ENCODE peak calls at places on chromosomes 6 and 20, in five cellular contexts. One of them, this sample, is unnamed.

GRCh38 chr6:110875548-110876169 is 1.1 kb downstream of the AMD1 start:
- DNase-seq in HCT116: no peak
- DNase-seq in HepG2: no peak
- DNase-seq in GM12878: no peak
- DNase-seq in WTC11: peak
- DNase-seq in this sample: peak

GRCh38 chr6:89999154-89999553 is 104.9 kb downstream of the GJA10 start:
- DNase-seq in GM12878: no peak
- DNase-seq in HepG2: no peak
- DNase-seq in HCT116: peak
- DNase-seq in WTC11: no peak
- DNase-seq in this sample: no peak

GRCh38 chr6:52243282-52243893 is 912 bp downstream of the IL17F start:
- DNase-seq in HepG2: no peak
- DNase-seq in GM12878: no peak
- DNase-seq in WTC11: no peak
- DNase-seq in HCT116: no peak
- DNase-seq in this sample: no peak

GRCh38 chr6:6841571-6841970 is 253.1 kb downstream of the LY86 start:
- DNase-seq in HCT116: no peak
- DNase-seq in GM12878: no peak
- DNase-seq in HepG2: no peak
- DNase-seq in WTC11: no peak
- DNase-seq in this sample: no peak

GRCh38 chr6:53517021-53517420 is 27.9 kb downstream of the GCLC start:
- DNase-seq in WTC11: no peak
- DNase-seq in HCT116: no peak
- DNase-seq in GM12878: no peak
- DNase-seq in HepG2: peak
- DNase-seq in this sample: no peak

GRCh38 chr20:34945315-34946077 is 10.1 kb downstream of the GSS start:
- DNase-seq in WTC11: no peak
- DNase-seq in HepG2: no peak
- DNase-seq in GM12878: no peak
- DNase-seq in HCT116: no peak
- DNase-seq in this sample: no peak

GRCh38 chr20:57513199-57513598 is 11.7 kb downstream of the CTCFL start:
- DNase-seq in GM12878: no peak
- DNase-seq in WTC11: no peak
- DNase-seq in HepG2: no peak
- DNase-seq in HCT116: no peak
- DNase-seq in this sample: no peak

GRCh38 chr6:81950877-81951276 is 198.4 kb upstream of the TENT5A start:
- DNase-seq in HCT116: peak
- DNase-seq in GM12878: peak
- DNase-seq in WTC11: no peak
- DNase-seq in HepG2: no peak
- DNase-seq in this sample: no peak

GRCh38 chr20:33635341-33635740 is 26.8 kb upstream of the C20orf144 start:
- DNase-seq in HCT116: no peak
- DNase-seq in GM12878: no peak
- DNase-seq in WTC11: no peak
- DNase-seq in HepG2: no peak
- DNase-seq in this sample: no peak

GRCh38 chr6:149871182-149871581 is 7.0 kb upstream of the LRP11 start:
- DNase-seq in GM12878: no peak
- DNase-seq in WTC11: no peak
- DNase-seq in HCT116: no peak
- DNase-seq in HepG2: no peak
- DNase-seq in this sample: no peak

GRCh38 chr6:111566873-111567517 is 38.7 kb downstream of the TRAF3IP2 start:
- DNase-seq in HCT116: no peak
- DNase-seq in WTC11: no peak
- DNase-seq in GM12878: no peak
- DNase-seq in HepG2: no peak
- DNase-seq in this sample: no peak

GRCh38 chr6:70668499-70668812 is 773 bp downstream of the SMAP1 start:
- DNase-seq in HCT116: peak
- DNase-seq in WTC11: no peak
- DNase-seq in HepG2: no peak
- DNase-seq in GM12878: no peak
- DNase-seq in this sample: no peak

GRCh38 chr6:27426045-27426620 is 37.6 kb downstream of the ZNF391 start:
- DNase-seq in HepG2: no peak
- DNase-seq in GM12878: no peak
- DNase-seq in HCT116: no peak
- DNase-seq in WTC11: no peak
- DNase-seq in this sample: no peak

GRCh38 chr6:134795001-134795400 is 154.9 kb downstream of the ALDH8A1 start:
- DNase-seq in GM12878: no peak
- DNase-seq in HCT116: no peak
- DNase-seq in HepG2: no peak
- DNase-seq in WTC11: peak
- DNase-seq in this sample: no peak

GRCh38 chr20:3732327-3733118 is at the start of gene HSPA12B:
- DNase-seq in HCT116: no peak
- DNase-seq in HepG2: no peak
- DNase-seq in GM12878: no peak
- DNase-seq in WTC11: peak
- DNase-seq in this sample: no peak

GRCh38 chr6:118228856-118229255 is 319.2 kb upstream of the PLN start:
- DNase-seq in WTC11: no peak
- DNase-seq in GM12878: no peak
- DNase-seq in HCT116: no peak
- DNase-seq in HepG2: no peak
- DNase-seq in this sample: no peak

GRCh38 chr20:36399969-36400545 is 93.9 kb downstream of the DLGAP4 start:
- DNase-seq in WTC11: no peak
- DNase-seq in GM12878: no peak
- DNase-seq in HCT116: no peak
- DNase-seq in HepG2: no peak
- DNase-seq in this sample: no peak

GRCh38 chr6:170048615-170049256 is 242.1 kb downstream of the DLL1 start:
- DNase-seq in HepG2: no peak
- DNase-seq in GM12878: no peak
- DNase-seq in HCT116: no peak
- DNase-seq in WTC11: no peak
- DNase-seq in this sample: no peak

GRCh38 chr6:89828988-89829590 is 591 bp upstream of the CASP8AP2 start:
- DNase-seq in HCT116: no peak
- DNase-seq in WTC11: no peak
- DNase-seq in HepG2: no peak
- DNase-seq in GM12878: no peak
- DNase-seq in this sample: no peak

GRCh38 chr6:150907385-150907784 is 41.9 kb downstream of the MTHFD1L start:
- DNase-seq in HCT116: no peak
- DNase-seq in HepG2: no peak
- DNase-seq in WTC11: no peak
- DNase-seq in GM12878: no peak
- DNase-seq in this sample: no peak

GRCh38 chr20:37903317-37904007 is 535 bp downstream of the VSTM2L start:
- DNase-seq in WTC11: peak
- DNase-seq in GM12878: no peak
- DNase-seq in HepG2: no peak
- DNase-seq in HCT116: no peak
- DNase-seq in this sample: peak

GRCh38 chr6:166656269-166657206 is 29.5 kb upstream of the RPS6KA2 start:
- DNase-seq in WTC11: peak
- DNase-seq in HCT116: no peak
- DNase-seq in HepG2: peak
- DNase-seq in GM12878: no peak
- DNase-seq in this sample: no peak

GRCh38 chr20:34580588-34580940 is 22.0 kb downstream of the MAP1LC3A start:
- DNase-seq in GM12878: no peak
- DNase-seq in HCT116: no peak
- DNase-seq in WTC11: no peak
- DNase-seq in HepG2: no peak
- DNase-seq in this sample: no peak

GRCh38 chr20:38272961-38273360 is 12.4 kb upstream of the KIAA1755 start:
- DNase-seq in HepG2: no peak
- DNase-seq in WTC11: no peak
- DNase-seq in GM12878: no peak
- DNase-seq in HCT116: no peak
- DNase-seq in this sample: no peak

GRCh38 chr6:10250655-10251220 is 164.1 kb downstream of the TFAP2A start:
- DNase-seq in WTC11: no peak
- DNase-seq in HCT116: no peak
- DNase-seq in HepG2: no peak
- DNase-seq in GM12878: no peak
- DNase-seq in this sample: no peak

GRCh38 chr20:63863021-63863797 is 1.9 kb upstream of the TPD52L2 start:
- DNase-seq in HepG2: peak
- DNase-seq in GM12878: no peak
- DNase-seq in HCT116: no peak
- DNase-seq in WTC11: no peak
- DNase-seq in this sample: no peak

GRCh38 chr6:87700729-87701675 is 1.0 kb downstream of the AKIRIN2 start:
- DNase-seq in HepG2: peak
- DNase-seq in WTC11: no peak
- DNase-seq in GM12878: peak
- DNase-seq in HCT116: no peak
- DNase-seq in this sample: no peak

GRCh38 chr20:36462440-36463211 is 78.7 kb upstream of the MYL9 start:
- DNase-seq in GM12878: no peak
- DNase-seq in WTC11: no peak
- DNase-seq in HepG2: no peak
- DNase-seq in HCT116: no peak
- DNase-seq in this sample: no peak

GRCh38 chr6:11535801-11536230 is 1.7 kb upstream of the TMEM170B start:
- DNase-seq in WTC11: no peak
- DNase-seq in HCT116: no peak
- DNase-seq in GM12878: no peak
- DNase-seq in HepG2: peak
- DNase-seq in this sample: no peak

GRCh38 chr6:52514514-52514913 is 62.3 kb downstream of the TRAM2 start:
- DNase-seq in GM12878: no peak
- DNase-seq in WTC11: no peak
- DNase-seq in HCT116: peak
- DNase-seq in HepG2: no peak
- DNase-seq in this sample: no peak

GRCh38 chr20:37567331-37567665 is 39.6 kb upstream of the BLCAP start:
- DNase-seq in GM12878: no peak
- DNase-seq in WTC11: no peak
- DNase-seq in HCT116: no peak
- DNase-seq in HepG2: no peak
- DNase-seq in this sample: no peak

GRCh38 chr20:23150304-23151007 is 64.3 kb upstream of the CD93 start:
- DNase-seq in HCT116: no peak
- DNase-seq in WTC11: no peak
- DNase-seq in HepG2: no peak
- DNase-seq in GM12878: no peak
- DNase-seq in this sample: peak
- TF ChIP-seq ATF3 in HCT116: no peak
- TF ChIP-seq ATF3 in WTC11: no peak
- TF ChIP-seq ATF3 in HepG2: no peak
- TF ChIP-seq ATF3 in GM12878: no peak
- TF ChIP-seq ATF3 in this sample: no peak

GRCh38 chr20:8721098-8721497 is 347.8 kb upstream of the PLCB4 start:
- DNase-seq in HCT116: peak
- DNase-seq in HepG2: peak
- DNase-seq in WTC11: peak
- DNase-seq in GM12878: peak
- DNase-seq in this sample: no peak
- TF ChIP-seq ATF3 in HCT116: no peak
- TF ChIP-seq ATF3 in HepG2: no peak
- TF ChIP-seq ATF3 in WTC11: no peak
- TF ChIP-seq ATF3 in GM12878: no peak
- TF ChIP-seq ATF3 in this sample: no peak

DNA sequence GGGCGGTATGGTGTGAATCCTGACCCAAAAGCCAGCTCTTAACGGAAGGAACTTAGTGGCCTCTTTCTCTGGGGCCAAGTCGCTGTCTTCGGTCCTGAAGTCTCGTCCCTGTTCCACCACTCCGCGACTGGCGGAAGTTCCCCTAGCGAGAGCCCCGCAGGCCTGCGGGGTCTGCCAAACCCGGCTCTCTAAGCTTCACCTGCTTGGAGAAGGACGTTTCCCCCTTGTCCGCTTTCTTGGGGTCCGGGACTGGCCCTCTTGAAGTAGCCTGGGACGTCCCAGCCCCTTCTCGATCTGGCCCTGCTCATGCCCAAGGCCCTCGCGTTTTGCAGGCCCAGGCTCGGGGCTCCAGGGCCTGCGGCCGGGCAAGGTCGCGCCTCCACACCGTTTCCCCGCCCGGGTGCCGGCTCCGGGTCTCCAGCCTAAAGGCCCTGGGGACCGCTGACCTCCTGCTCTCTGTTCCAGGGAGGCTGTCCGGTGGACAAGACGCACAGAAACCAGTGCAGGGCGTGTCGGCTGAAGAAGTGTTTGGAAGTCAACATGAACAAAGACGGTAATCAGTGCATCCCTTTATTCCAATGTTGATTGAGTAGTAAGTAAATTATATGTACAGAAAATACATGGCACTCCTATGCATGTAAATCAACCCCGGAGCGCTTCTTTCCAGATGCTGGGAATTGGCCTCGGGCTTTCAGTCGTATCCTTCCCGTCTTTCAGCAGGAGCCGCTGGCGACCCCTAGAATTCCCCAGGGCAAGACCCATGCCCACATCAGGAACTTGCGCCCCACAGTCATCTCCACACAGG is 8.8 kb downstream of the NR2E1 start:
- DNase-seq in GM12878: no peak
- DNase-seq in HCT116: no peak
- DNase-seq in WTC11: peak
- DNase-seq in HepG2: no peak
- DNase-seq in this sample: peak
- TF ChIP-seq ATF3 in GM12878: no peak
- TF ChIP-seq ATF3 in HCT116: no peak
- TF ChIP-seq ATF3 in WTC11: no peak
- TF ChIP-seq ATF3 in HepG2: no peak
- TF ChIP-seq ATF3 in this sample: no peak

DNA sequence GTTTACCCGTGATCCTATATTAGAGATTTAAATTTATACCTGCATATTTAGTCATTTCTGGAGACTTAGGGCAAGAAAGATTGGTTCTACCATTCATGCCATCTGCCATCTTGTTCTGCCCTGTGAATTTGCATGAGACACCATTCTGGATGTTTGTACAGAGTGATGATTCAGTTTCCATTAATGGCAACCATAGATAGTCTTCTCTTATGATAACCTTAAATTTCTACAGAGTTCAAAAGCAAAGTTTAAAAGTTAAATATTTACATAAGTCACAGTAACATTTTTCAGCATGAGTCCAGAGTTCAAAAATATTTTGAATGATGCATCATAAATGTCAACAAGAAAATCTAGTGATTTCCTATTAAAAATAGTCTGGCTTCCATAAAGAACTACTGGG is 23.2 kb downstream of the PLCB1 start:
- DNase-seq in WTC11: no peak
- DNase-seq in HCT116: no peak
- DNase-seq in GM12878: no peak
- DNase-seq in HepG2: peak
- DNase-seq in this sample: no peak
- TF ChIP-seq ATF3 in WTC11: no peak
- TF ChIP-seq ATF3 in HCT116: no peak
- TF ChIP-seq ATF3 in GM12878: no peak
- TF ChIP-seq ATF3 in HepG2: peak
- TF ChIP-seq ATF3 in this sample: no peak

GRCh38 chr20:5008743-5009142 is 7.4 kb upstream of the SLC23A2 start:
- DNase-seq in HCT116: no peak
- DNase-seq in GM12878: no peak
- DNase-seq in HepG2: no peak
- DNase-seq in WTC11: no peak
- DNase-seq in this sample: no peak
- TF ChIP-seq ATF3 in HCT116: no peak
- TF ChIP-seq ATF3 in GM12878: no peak
- TF ChIP-seq ATF3 in HepG2: no peak
- TF ChIP-seq ATF3 in WTC11: no peak
- TF ChIP-seq ATF3 in this sample: no peak

This sample was measured in H1.